ENCODE peak calls at places on chromosome 17, in eight cellular contexts. F is Calu3, Y is left lung, B is left colon, K is stomach, X is hepatocyte, L is HEK293T, M is dorsolateral prefrontal cortex. A is an unnamed sample.

GRCh38 chr17:44004761-44005526 is 522 bp downstream of the NAGS start:
- DNase-seq in F (peak; percentile 32), Y (peak; percentile 83), B (peak; percentile 62), K (peak; percentile 36), X (peak; percentile 51), L (no peak), M (no peak), A (peak; percentile 57)

GRCh38 chr17:79800325-79801155 is 3.7 kb upstream of the CBX8 start:
- DNase-seq in F (no peak), Y (no peak), B (peak; percentile 71), K (no peak), X (peak; percentile 76), L (peak; percentile 52), M (no peak), A (no peak)

GRCh38 chr17:6145946-6146345 is 75.8 kb downstream of the WSCD1 start:
- DNase-seq in F (no peak), Y (no peak), B (no peak), K (no peak), X (no peak), L (no peak), M (no peak), A (no peak)

GRCh38 chr17:58284613-58285421 is 4.1 kb upstream of the MPO start:
- DNase-seq in F (no peak), Y (no peak), B (no peak), K (no peak), X (no peak), L (no peak), M (no peak), A (no peak)

GRCh38 chr17:82944990-82945389 is 105.2 kb upstream of the ZNF750 start:
- DNase-seq in F (no peak), Y (no peak), B (no peak), K (no peak), X (no peak), L (no peak), M (no peak), A (no peak)

GRCh38 chr17:79776378-79777165 is 1.4 kb upstream of the CBX2 start:
- DNase-seq in F (no peak), Y (peak; percentile 0), B (no peak), K (no peak), X (peak; percentile 45), L (no peak), M (no peak), A (no peak)

GRCh38 chr17:73476890-73477350 is 165.1 kb upstream of the CDC42EP4 start:
- DNase-seq in F (no peak), Y (no peak), B (no peak), K (no peak), X (no peak), L (no peak), M (no peak), A (no peak)

GRCh38 chr17:57915980-57916757 is 39.0 kb downstream of the CUEDC1 start:
- DNase-seq in F (peak; percentile 44), Y (no peak), B (no peak), K (no peak), X (no peak), L (no peak), M (no peak), A (no peak)

GRCh38 chr17:36940313-36941264 is 3.3 kb downstream of the LHX1 start:
- DNase-seq in F (no peak), Y (no peak), B (no peak), K (no peak), X (no peak), L (no peak), M (no peak), A (no peak)

GRCh38 chr17:15236281-15237105 is 28.6 kb downstream of the PMP22 start:
- DNase-seq in F (no peak), Y (no peak), B (no peak), K (no peak), X (no peak), L (no peak), M (no peak), A (no peak)

GRCh38 chr17:2792541-2793169 is 3.6 kb upstream of the RAP1GAP2 start:
- DNase-seq in F (no peak), Y (peak; percentile 80), B (no peak), K (no peak), X (no peak), L (no peak), M (no peak), A (no peak)

GRCh38 chr17:78665952-78666920 is 89.0 kb upstream of the DNAH17 start:
- DNase-seq in F (peak; percentile 29), Y (peak; percentile 83), B (peak; percentile 35), K (no peak), X (peak; percentile 46), L (no peak), M (no peak), A (no peak)

GRCh38 chr17:49358638-49359247 is 3.3 kb downstream of the ZNF652 start:
- DNase-seq in F (no peak), Y (no peak), B (no peak), K (no peak), X (no peak), L (no peak), M (no peak), A (no peak)

GRCh38 chr17:57612202-57613071 is 132.7 kb downstream of the CCDC182 start:
- DNase-seq in F (no peak), Y (no peak), B (no peak), K (no peak), X (no peak), L (peak; percentile 23), M (no peak), A (no peak)

GRCh38 chr17:68197091-68197996 is 50.5 kb upstream of the AMZ2 start:
- DNase-seq in F (no peak), Y (no peak), B (no peak), K (no peak), X (peak; percentile 25), L (no peak), M (no peak), A (no peak)

GRCh38 chr17:30021708-30022317 is 80.4 kb downstream of the EFCAB5 start:
- DNase-seq in F (peak; percentile 41), Y (no peak), B (peak; percentile 18), K (peak; percentile 31), X (peak; percentile 70), L (peak; percentile 26), M (no peak), A (no peak)

GRCh38 chr17:44909681-44910144 is 5.6 kb downstream of the GFAP start:
- DNase-seq in F (no peak), Y (no peak), B (no peak), K (no peak), X (peak; percentile 24), L (no peak), M (no peak), A (no peak)

GRCh38 chr17:63435681-63436522 is 10.2 kb downstream of the CYB561 start:
- DNase-seq in F (no peak), Y (peak; percentile 76), B (peak; percentile 67), K (peak; percentile 67), X (no peak), L (no peak), M (no peak), A (no peak)

GRCh38 chr17:49952912-49953497 is 16.0 kb upstream of the DLX4 start:
- DNase-seq in F (no peak), Y (no peak), B (no peak), K (no peak), X (no peak), L (no peak), M (no peak), A (no peak)

GRCh38 chr17:14228903-14229302 is 7.8 kb downstream of the CDRT15 start:
- DNase-seq in F (no peak), Y (no peak), B (no peak), K (no peak), X (no peak), L (no peak), M (no peak), A (no peak)

GRCh38 chr17:68011199-68011665 is 15.0 kb upstream of the C17orf58 start:
- DNase-seq in F (peak; percentile 43), Y (peak; percentile 91), B (peak; percentile 64), K (peak; percentile 63), X (peak; percentile 55), L (peak; percentile 67), M (no peak), A (peak; percentile 66)

GRCh38 chr17:15498107-15498506 is 30.7 kb upstream of the CDRT4 start:
- DNase-seq in F (no peak), Y (no peak), B (no peak), K (no peak), X (no peak), L (peak; percentile 22), M (no peak), A (no peak)

GRCh38 chr17:60583008-60583407 is 17.0 kb upstream of the PPM1D start:
- DNase-seq in F (no peak), Y (no peak), B (no peak), K (no peak), X (no peak), L (no peak), M (no peak), A (no peak)

GRCh38 chr17:42301022-42301421 is 12.7 kb downstream of the STAT5A start:
- DNase-seq in F (no peak), Y (no peak), B (no peak), K (no peak), X (no peak), L (no peak), M (no peak), A (no peak)

GRCh38 chr17:56441331-56441730 is 152.2 kb upstream of the NOG start:
- DNase-seq in F (no peak), Y (no peak), B (no peak), K (no peak), X (no peak), L (no peak), M (no peak), A (no peak)

GRCh38 chr17:79851461-79851817 is 12.2 kb upstream of the CBX4 start:
- DNase-seq in F (peak; percentile 92), Y (peak; percentile 84), B (peak; percentile 83), K (peak; percentile 81), X (no peak), L (no peak), M (no peak), A (no peak)

A was measured in right lobe of liver.